ENCODE peak calls at places on chromosomes 11 and 22, in five cellular contexts. Z is spleen, A is sigmoid colon, V is uterus, K is body of pancreas. O is an unnamed sample.

GRCh38 chr11:75667268-75667830 is 1.5 kb downstream of the MAP6 start:
- DNase-seq in Z (no peak), V (no peak), A (no peak), K (peak; percentile 21), O (peak; percentile 30)

GRCh38 chr11:19849107-19849789 is 136.6 kb downstream of the NAV2 start:
- DNase-seq in K (peak; percentile 79), V (no peak), A (no peak), Z (no peak), O (no peak)

GRCh38 chr11:118338637-118339061 is 3.9 kb downstream of the CD3D start:
- DNase-seq in V (no peak), K (peak; percentile 33), Z (peak; percentile 85), A (no peak), O (peak; percentile 36)

GRCh38 chr11:114216804-114217195 is 79.4 kb upstream of the NNMT start:
- DNase-seq in V (no peak), K (no peak), A (no peak), Z (no peak), O (no peak)

GRCh38 chr22:22452996-22453686 is 55.4 kb downstream of the ZNF280B start:
- DNase-seq in Z (no peak), K (no peak), A (no peak), V (no peak), O (no peak)

GRCh38 chr11:121534131-121535093 is 81.6 kb upstream of the SORL1-AS1 start:
- DNase-seq in V (no peak), A (no peak), Z (no peak), K (peak; percentile 26), O (no peak)

GRCh38 chr11:65788801-65789200 is 1.9 kb downstream of the OVOL1 start:
- DNase-seq in Z (no peak), K (no peak), A (no peak), V (no peak), O (no peak)

GRCh38 chr11:93236741-93237675 is 39.2 kb upstream of the SLC36A4 start:
- DNase-seq in A (no peak), Z (no peak), V (no peak), K (peak; percentile 47), O (peak; percentile 65)

GRCh38 chr11:65862941-65863888 is 3.0 kb downstream of the MUS81 start:
- DNase-seq in Z (peak; percentile 77), V (peak; percentile 29), A (peak; percentile 70), K (no peak), O (peak; percentile 5)

GRCh38 chr22:45475063-45475747 is 27.5 kb upstream of the FBLN1 start:
- DNase-seq in A (no peak), Z (peak; percentile 17), K (no peak), V (no peak), O (peak; percentile 55)

GRCh38 chr11:130452171-130452570 is 3.7 kb downstream of the ADAMTS15 start:
- DNase-seq in A (no peak), Z (no peak), K (no peak), V (no peak), O (no peak)

GRCh38 chr22:40022536-40023225 is 27.9 kb downstream of the FAM83F start:
- DNase-seq in Z (peak; percentile 58), V (no peak), A (no peak), K (no peak), O (no peak)

GRCh38 chr11:75140269-75141138 is 10.4 kb upstream of the SLCO2B1 start:
- DNase-seq in K (peak; percentile 65), Z (peak; percentile 91), V (peak; percentile 51), A (no peak), O (peak; percentile 62)

GRCh38 chr11:2085251-2086066 is 53.7 kb downstream of the IGF2 start:
- DNase-seq in A (peak; percentile 53), K (no peak), V (no peak), Z (peak; percentile 51), O (no peak)

GRCh38 chr22:23110922-23111527 is 30.8 kb downstream of the RSPH14 start:
- DNase-seq in K (no peak), A (no peak), Z (no peak), V (no peak), O (no peak)

GRCh38 chr11:78216021-78216420 is 27.3 kb downstream of the USP35 start:
- DNase-seq in Z (peak; percentile 47), A (no peak), K (no peak), V (peak; percentile 7), O (no peak)

GRCh38 chr22:38080847-38081635 is 2.9 kb downstream of the SLC16A8 start:
- DNase-seq in A (no peak), V (no peak), K (peak; percentile 31), Z (peak; percentile 74), O (peak; percentile 29)

GRCh38 chr11:117584056-117584830 is 212.8 kb downstream of the DSCAML1 start:
- DNase-seq in A (peak; percentile 38), K (no peak), V (no peak), Z (no peak), O (no peak)

GRCh38 chr22:32050678-32051515 is 7.8 kb downstream of the SLC5A1 start:
- DNase-seq in K (peak; percentile 52), V (no peak), A (no peak), Z (no peak), O (peak; percentile 93)

GRCh38 chr11:35145249-35145648 is 6.3 kb downstream of the CD44 start:
- DNase-seq in A (no peak), K (peak; percentile 32), Z (no peak), V (no peak), O (peak; percentile 74)

GRCh38 chr22:41532908-41533825 is 11.1 kb downstream of the POLR3H start:
- DNase-seq in A (peak; percentile 87), V (peak; percentile 78), Z (peak; percentile 90), K (peak; percentile 74), O (peak; percentile 73)

GRCh38 chr11:128905345-128906184 is 14.4 kb downstream of the KCNJ5 start:
- DNase-seq in V (no peak), K (peak; percentile 64), A (no peak), Z (no peak), O (peak; percentile 86)

GRCh38 chr22:46430961-46431838 is 95.7 kb downstream of the TRMU start:
- DNase-seq in V (no peak), K (no peak), Z (no peak), A (no peak), O (no peak)

GRCh38 chr11:34342008-34342533 is 15.7 kb downstream of the ABTB2 start:
- DNase-seq in K (no peak), A (peak; percentile 67), Z (no peak), V (no peak), O (no peak)

GRCh38 chr11:46220313-46220712 is 57.1 kb upstream of the CREB3L1 start:
- DNase-seq in V (no peak), A (no peak), K (no peak), Z (no peak), O (no peak)

GRCh38 chr11:65571940-65572339 is 398 bp upstream of the FAM89B start:
- DNase-seq in V (no peak), K (peak; percentile 51), A (no peak), Z (no peak), O (peak; percentile 65)

GRCh38 chr11:73416711-73417265 is 40.6 kb downstream of the RELT start:
- DNase-seq in V (no peak), A (no peak), Z (no peak), K (no peak), O (no peak)

DNA sequence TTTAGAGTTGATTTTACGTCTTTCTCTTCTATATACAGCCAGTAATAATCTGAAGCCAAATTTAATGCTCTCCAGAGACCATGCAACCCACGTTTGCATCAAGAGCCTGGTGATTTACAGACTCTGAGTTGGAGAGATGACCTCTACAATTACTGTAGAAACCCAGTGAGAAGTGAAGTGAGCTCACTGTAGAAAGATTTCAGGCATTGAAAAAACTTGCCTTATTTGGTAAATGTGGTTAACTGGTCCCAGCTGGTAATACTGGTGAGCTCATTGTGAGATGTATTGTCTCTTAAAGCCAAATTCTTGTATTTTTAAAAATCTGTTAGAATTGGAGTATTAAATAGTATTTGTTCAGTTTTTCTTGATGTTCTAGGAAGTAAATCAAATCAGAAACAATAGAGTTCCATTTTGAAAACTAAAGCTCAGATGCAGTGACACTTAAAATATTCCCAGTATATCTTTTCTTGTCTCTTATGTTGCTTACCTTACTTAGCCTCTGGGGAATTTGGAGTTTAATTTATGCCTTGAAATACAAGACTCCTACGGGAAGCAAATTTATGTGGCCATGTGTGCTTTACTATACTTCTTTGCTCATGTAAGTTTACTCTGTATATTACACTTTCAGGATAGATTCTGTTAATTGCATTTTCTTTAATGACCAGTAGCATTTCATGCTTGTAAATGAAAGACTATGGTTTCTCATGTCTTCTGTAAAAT is 189.9 kb downstream of the ARHGAP42 start:
- DNase-seq in A (no peak), K (no peak), Z (no peak), V (no peak), O (no peak)
- H3K4me3 ChIP-seq in A (no peak overlapping the region), K (no peak overlapping the region), Z (no peak overlapping the region), V (no peak overlapping the region), O (no peak overlapping the region)

GRCh38 chr22:20016734-20017621 is at the start of gene ARVCF:
- DNase-seq in Z (peak; percentile 94), A (peak; percentile 96), V (peak; percentile 88), K (peak; percentile 91), O (peak; percentile 87)
- TF ChIP-seq POLR2A in Z (no peak), A (no peak), V (no peak), K (no peak), O (no peak)

GRCh38 chr11:555500-556174 is 4.9 kb downstream of the LMNTD2 start:
- DNase-seq in Z (no peak), A (no peak), K (no peak), V (no peak), O (no peak)
- H3K4me3 ChIP-seq in Z (peak overlapping the region; percentile 45), A (no peak overlapping the region), K (no peak overlapping the region), V (no peak overlapping the region), O (no peak overlapping the region)

DNA sequence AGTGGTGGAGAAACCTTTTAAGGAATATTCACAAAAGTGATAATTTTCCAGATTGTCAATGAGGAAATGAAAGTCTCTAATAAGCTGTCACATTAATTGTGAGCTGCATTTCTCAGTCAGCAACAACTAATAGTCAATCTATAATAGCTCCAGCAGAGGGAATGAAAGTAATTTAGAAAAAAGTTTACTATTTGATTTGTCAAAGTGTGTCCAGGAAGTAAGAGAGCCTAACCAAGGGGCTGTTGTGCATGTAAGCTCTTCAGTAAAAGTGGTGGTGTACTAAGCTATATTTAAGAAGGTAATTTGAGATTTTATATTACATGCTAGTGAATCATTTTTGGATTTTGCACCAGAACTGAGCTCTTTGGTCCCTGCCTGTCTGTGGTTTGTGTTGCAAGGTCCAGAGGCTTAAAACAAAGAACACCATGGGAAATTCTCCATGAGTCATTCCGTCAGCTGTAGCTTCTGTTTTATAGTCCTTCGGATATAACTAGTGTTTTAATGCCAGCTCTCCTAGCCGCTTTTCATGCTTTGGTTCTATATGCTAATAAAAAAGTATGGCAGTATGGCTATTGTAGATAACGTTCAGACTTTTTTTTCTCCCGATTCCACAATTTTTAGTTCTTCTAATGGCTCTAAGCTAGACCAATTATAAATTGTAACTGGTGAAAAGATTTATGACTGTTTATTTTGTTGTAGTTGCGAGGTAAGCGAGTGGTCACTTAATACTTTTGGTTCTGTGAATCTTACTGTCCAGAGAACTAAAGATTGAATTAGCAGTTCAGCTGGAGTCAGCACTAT is 64.6 kb downstream of the ARHGEF12 start:
- DNase-seq in K (peak; percentile 37), A (no peak), Z (no peak), V (peak; percentile 47), O (peak; percentile 71)
- TF ChIP-seq POLR2A in K (no peak), A (no peak), Z (no peak), V (no peak), O (no peak)

O was measured in NB4.